ENCODE peak calls at places on chromosomes 2 and 18, in four cellular contexts. I is thyroid gland, X is gastrocnemius medialis, R is breast epithelium. W is an unnamed sample.

GRCh38 chr2:102094917-102095316 is 47.6 kb upstream of the IL1R1 start:
- DNase-seq in I (no peak), X (peak; percentile 88), R (no peak), W (no peak)

GRCh38 chr18:892316-892715 is 12.4 kb upstream of the ADCYAP1 start:
- DNase-seq in I (no peak), X (no peak), R (no peak), W (no peak)

GRCh38 chr2:206958236-206958635 is 18.9 kb downstream of the CPO start:
- DNase-seq in I (no peak), X (no peak), R (no peak), W (no peak)

GRCh38 chr18:59057969-59058368 is 81.7 kb upstream of the SEC11C start:
- DNase-seq in I (peak; percentile 63), X (no peak), R (no peak), W (no peak)

GRCh38 chr2:32712870-32713269 is 85.0 kb downstream of the TTC27 start:
- DNase-seq in I (no peak), X (no peak), R (no peak), W (no peak)

GRCh38 chr2:234403074-234403473 is 93.8 kb downstream of the ARL4C start:
- DNase-seq in I (no peak), X (no peak), R (no peak), W (no peak)

GRCh38 chr2:27199241-27199640 is 12.6 kb upstream of the ATRAID start:
- DNase-seq in I (no peak), X (no peak), R (no peak), W (no peak)

GRCh38 chr2:158580760-158581159 is 124.0 kb downstream of the PKP4 start:
- DNase-seq in I (peak; percentile 18), X (no peak), R (peak; percentile 23), W (no peak)

GRCh38 chr2:126902859-126903258 is 4.2 kb downstream of the TEX51 start:
- DNase-seq in I (no peak), X (no peak), R (peak; percentile 1), W (no peak)

GRCh38 chr2:168434164-168434563 is 21.9 kb upstream of the CERS6 start:
- DNase-seq in I (peak; percentile 24), X (no peak), R (no peak), W (no peak)

GRCh38 chr2:48844418-48845155 is 89.1 kb upstream of the LHCGR start:
- DNase-seq in I (no peak), X (no peak), R (no peak), W (no peak)

GRCh38 chr2:71880846-71881610 is 266.6 kb downstream of the CYP26B1 start:
- DNase-seq in I (peak; percentile 17), X (peak; percentile 98), R (peak; percentile 58), W (peak; percentile 94)

GRCh38 chr2:64403426-64403825 is 50.5 kb upstream of the LGALSL start:
- DNase-seq in I (no peak), X (no peak), R (no peak), W (no peak)

GRCh38 chr2:72661985-72662384 is 163.8 kb downstream of the EXOC6B start:
- DNase-seq in I (no peak), X (no peak), R (no peak), W (no peak)

GRCh38 chr2:70532244-70532935 is 21.2 kb downstream of the TGFA start:
- DNase-seq in I (no peak), X (no peak), R (no peak), W (no peak)
- H3K4me3 ChIP-seq in I (no peak overlapping the region), X (no peak overlapping the region), R (no peak overlapping the region), W (no peak overlapping the region)

GRCh38 chr2:218780851-218781690 is 876 bp upstream of the CYP27A1 start:
- DNase-seq in I (no peak), X (no peak), R (no peak), W (no peak)

GRCh38 chr2:218782529-218782845 is 540 bp downstream of the CYP27A1 start:
- DNase-seq in I (no peak), X (no peak), R (no peak), W (no peak)

GRCh38 chr2:218780026-218780425 is 1.9 kb upstream of the CYP27A1 start:
- DNase-seq in I (no peak), X (no peak), R (no peak), W (no peak)

GRCh38 chr2:218783612-218784169 is 1.7 kb downstream of the CYP27A1 start:
- DNase-seq in I (no peak), X (no peak), R (no peak), W (no peak)

GRCh38 chr2:218781691-218782528 is at the start of gene CYP27A1:
- DNase-seq in I (peak; percentile 48), X (peak; percentile 38), R (peak; percentile 50), W (no peak)
- TF ChIP-seq POLR2A in I (no peak), X (peak; percentile 52), R (peak; percentile 18), W (no peak)

GRCh38 chr2:13056259-13056843 is 339.6 kb downstream of the TRIB2 start:
- DNase-seq in I (no peak), X (no peak), R (no peak), W (no peak)
- TF ChIP-seq CTCF in I (no peak), X (no peak), R (peak; percentile 19), W (no peak)

GRCh38 chr2:230796280-230796862 is 68.4 kb upstream of the ITM2C start:
- DNase-seq in I (no peak), X (no peak), R (no peak), W (no peak)
- H3K4me3 ChIP-seq in I (no peak overlapping the region), X (no peak overlapping the region), R (no peak overlapping the region), W (no peak overlapping the region)